ENCODE peak calls at places on chromosome 17, in five cellular contexts. N is SK-N-SH, I is neural progenitor cell, D is PC-3, X is HCT116. Q is an unnamed sample.

GRCh38 chr17:10499950-10500349 is 18.4 kb downstream of the MYH1 start:
- DNase-seq in N (no peak), I (no peak), D (no peak), X (no peak), Q (no peak)

GRCh38 chr17:55266051-55266957 is 1.5 kb downstream of the HLF start:
- DNase-seq in N (peak; percentile 43), I (peak; percentile 38), D (no peak), X (no peak), Q (no peak)

GRCh38 chr17:9893606-9894005 is 11.5 kb downstream of the RCVRN start:
- DNase-seq in N (no peak), I (no peak), D (peak; percentile 44), X (no peak), Q (no peak)

GRCh38 chr17:54099221-54099620 is 276.5 kb downstream of the KIF2B start:
- DNase-seq in N (no peak), I (no peak), D (no peak), X (no peak), Q (no peak)

GRCh38 chr17:2138318-2138717 is 83.4 kb downstream of the HIC1 start:
- DNase-seq in N (peak; percentile 79), I (no peak), D (no peak), X (no peak), Q (no peak)

GRCh38 chr17:6455321-6455705 is 11.1 kb downstream of the PIMREG start:
- DNase-seq in N (peak; percentile 74), I (peak; percentile 78), D (no peak), X (no peak), Q (no peak)

GRCh38 chr17:7363311-7363710 is 8.4 kb downstream of the TMEM95 start:
- DNase-seq in N (no peak), I (no peak), D (peak; percentile 26), X (no peak), Q (no peak)

GRCh38 chr17:72305472-72305871 is 184.7 kb downstream of the SOX9 start:
- DNase-seq in N (no peak), I (no peak), D (no peak), X (no peak), Q (no peak)

GRCh38 chr17:65553009-65553645 is 8.3 kb downstream of the AXIN2 start:
- DNase-seq in N (no peak), I (no peak), D (no peak), X (no peak), Q (no peak)

GRCh38 chr17:19384723-19385391 is 2.1 kb downstream of the MFAP4 start:
- DNase-seq in N (peak; percentile 84), I (no peak), D (no peak), X (no peak), Q (no peak)

GRCh38 chr17:3859895-3860294 is 13.8 kb upstream of the NCBP3 start:
- DNase-seq in N (peak; percentile 14), I (no peak), D (no peak), X (no peak), Q (no peak)

GRCh38 chr17:82835122-82835521 is 4.7 kb downstream of the ZNF750 start:
- DNase-seq in N (no peak), I (no peak), D (no peak), X (no peak), Q (no peak)

GRCh38 chr17:35241520-35241919 is 1.4 kb upstream of the SLFN5 start:
- DNase-seq in N (no peak), I (no peak), D (no peak), X (no peak), Q (no peak)

GRCh38 chr17:71068351-71068750 is 899.0 kb downstream of the KCNJ2 start:
- DNase-seq in N (no peak), I (no peak), D (no peak), X (no peak), Q (no peak)

GRCh38 chr17:63647936-63648335 is 25.7 kb downstream of the MAP3K3 start:
- DNase-seq in N (no peak), I (no peak), D (no peak), X (no peak), Q (no peak)
- H2AFZ ChIP-seq in N (no peak overlapping the region), I (no peak overlapping the region), D (no peak overlapping the region), X (no peak overlapping the region), Q (no peak overlapping the region)

DNA sequence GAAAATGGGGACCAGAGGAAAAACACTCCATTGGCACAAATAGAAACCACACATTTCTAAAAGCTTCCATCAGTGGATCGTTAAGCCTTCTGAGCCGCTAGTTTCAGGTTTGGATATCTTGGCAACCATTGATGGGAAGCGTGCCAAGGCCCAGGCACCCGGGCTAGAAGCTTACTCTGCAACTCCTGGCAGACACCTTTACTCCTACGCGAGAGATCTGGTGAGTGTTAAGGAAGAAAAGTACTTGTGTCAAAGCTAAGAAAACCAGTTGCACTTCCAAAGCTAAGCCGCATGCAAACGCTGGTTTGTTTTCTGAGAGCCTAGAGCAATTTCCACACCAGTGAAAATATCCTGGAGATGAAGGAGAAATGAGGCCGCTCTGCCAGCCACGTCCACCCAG is 472.4 kb downstream of the PMP22 start:
- DNase-seq in N (no peak), I (no peak), D (peak; percentile 20), X (no peak), Q (no peak)
- H2AFZ ChIP-seq in N (no peak overlapping the region), I (no peak overlapping the region), D (no peak overlapping the region), X (no peak overlapping the region), Q (no peak overlapping the region)

DNA sequence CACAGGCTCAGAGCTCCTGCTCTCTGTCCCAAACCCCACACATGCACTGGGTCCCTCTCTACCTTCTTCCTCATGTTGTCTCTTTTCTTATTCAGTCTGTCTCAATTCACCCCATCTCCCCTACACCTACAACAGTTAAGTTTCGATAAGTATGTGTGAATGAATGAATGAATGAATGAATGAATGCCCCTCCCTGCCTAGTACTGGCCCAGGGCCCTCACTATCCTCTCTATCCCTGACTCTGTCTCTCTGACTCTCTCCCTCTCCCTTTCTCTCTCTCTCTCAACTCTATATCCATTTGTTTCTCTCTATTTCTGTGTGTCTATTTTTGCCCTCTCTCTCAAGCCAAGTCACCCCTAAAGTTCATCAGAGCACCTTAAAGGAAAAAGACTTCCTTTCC is 6.7 kb upstream of the KRT9 start:
- DNase-seq in N (no peak), I (no peak), D (no peak), X (no peak), Q (no peak)
- H2AFZ ChIP-seq in N (no peak overlapping the region), I (no peak overlapping the region), D (no peak overlapping the region), X (no peak overlapping the region), Q (no peak overlapping the region)

GRCh38 chr17:57032343-57032742 is 52.7 kb upstream of the AKAP1 start:
- DNase-seq in N (no peak), I (peak; percentile 13), D (no peak), X (no peak), Q (no peak)
- H2AFZ ChIP-seq in N (no peak overlapping the region), I (peak overlapping the region; percentile 10), D (peak overlapping the region; percentile 49), X (no peak overlapping the region), Q (no peak overlapping the region)

DNA sequence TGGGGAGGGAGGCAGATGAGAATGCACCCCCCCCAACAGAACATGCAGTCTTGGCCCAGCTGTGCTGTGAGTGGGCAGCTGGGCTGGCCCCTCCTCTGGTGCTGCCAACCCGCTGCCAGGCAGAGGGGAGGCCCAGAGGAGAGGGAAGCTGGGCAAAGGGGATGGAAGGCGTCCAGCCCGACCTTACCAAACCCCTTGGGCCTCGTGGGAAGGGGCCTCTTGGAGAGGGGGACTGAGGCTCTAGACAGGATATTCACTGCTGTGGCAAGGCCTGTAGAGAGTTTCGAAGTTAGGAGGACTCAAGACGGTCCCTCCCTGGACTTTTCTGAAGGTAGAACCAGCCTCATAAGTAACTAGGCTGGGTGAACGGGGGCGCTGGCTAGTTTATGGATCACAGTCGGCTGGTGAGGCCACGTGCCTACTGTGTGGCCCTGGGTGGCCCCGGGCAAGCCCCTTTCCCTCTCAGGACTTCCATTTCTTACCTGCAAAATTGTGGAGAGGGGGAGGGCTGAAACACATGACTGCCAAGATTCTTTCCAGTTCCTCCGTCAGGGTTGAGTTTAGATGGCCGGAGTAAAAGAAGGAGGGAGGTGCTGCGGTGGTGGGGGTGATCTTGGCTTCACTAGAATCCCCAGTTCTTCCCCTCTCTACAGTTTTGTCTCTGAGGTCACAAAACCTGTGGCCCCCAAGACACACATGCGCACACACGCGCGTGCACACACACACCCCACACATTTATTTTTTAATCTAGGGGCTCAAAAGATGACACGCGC is 807 bp upstream of the STAT5A start:
- DNase-seq in N (peak; percentile 41), I (no peak), D (no peak), X (no peak), Q (peak; percentile 55)
- H2AFZ ChIP-seq in N (peak overlapping the region; percentile 90), I (peak overlapping the region; percentile 92), D (no peak overlapping the region), X (no peak overlapping the region), Q (peak overlapping the region; percentile 69)

GRCh38 chr17:79765708-79766107 is 12.2 kb upstream of the CBX2 start:
- DNase-seq in N (no peak), I (no peak), D (no peak), X (no peak), Q (no peak)

GRCh38 chr17:79774561-79774975 is 3.4 kb upstream of the CBX2 start:
- DNase-seq in N (no peak), I (no peak), D (no peak), X (no peak), Q (no peak)

GRCh38 chr17:79775635-79776034 is 2.3 kb upstream of the CBX2 start:
- DNase-seq in N (no peak), I (peak; percentile 40), D (no peak), X (no peak), Q (no peak)

GRCh38 chr17:79771276-79771675 is 6.7 kb upstream of the CBX2 start:
- DNase-seq in N (no peak), I (no peak), D (no peak), X (no peak), Q (no peak)

DNA sequence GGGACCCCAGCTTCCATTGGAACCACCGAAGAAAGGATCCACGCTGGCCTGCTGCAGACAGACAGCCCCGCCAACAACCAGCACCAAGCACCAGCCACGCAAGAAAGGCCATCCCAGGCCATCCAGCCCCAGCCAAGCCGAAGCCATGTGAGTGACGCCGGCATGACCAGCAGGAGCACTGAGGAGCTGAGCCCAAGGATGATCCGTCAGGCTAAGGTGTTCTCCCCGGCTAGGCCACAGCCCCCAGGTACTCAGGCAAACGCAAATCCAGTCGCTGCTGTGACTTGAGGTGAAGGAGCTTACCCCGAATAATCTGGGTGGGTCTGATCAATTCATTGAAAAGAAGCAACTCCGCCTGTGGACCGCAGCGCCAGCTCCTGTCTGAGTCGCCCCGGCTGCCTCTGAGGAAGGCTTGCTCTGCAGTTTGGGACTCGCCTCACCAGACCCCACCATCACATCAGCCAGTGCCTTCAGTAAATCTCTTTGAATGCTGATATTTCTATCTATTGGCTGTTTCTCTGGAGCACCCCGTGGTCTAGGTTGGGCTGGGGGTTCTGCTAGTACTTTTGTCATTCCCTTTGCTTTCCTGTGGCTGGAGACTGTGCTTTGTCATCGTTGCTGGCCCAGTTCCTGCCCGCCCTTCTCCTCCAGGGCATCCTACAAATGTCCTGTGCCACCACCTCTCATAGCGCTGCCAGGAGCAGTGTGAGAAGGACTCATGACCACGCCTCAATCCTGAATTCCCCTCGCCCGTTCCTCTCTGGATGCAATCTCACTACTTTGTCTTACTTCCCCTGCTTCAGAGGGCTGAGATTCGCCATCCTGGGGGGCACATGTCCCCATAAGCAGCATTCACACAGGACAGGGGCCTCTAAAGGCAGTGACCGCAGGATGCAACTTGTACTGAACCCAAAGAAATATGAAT is 8.1 kb upstream of the CBX2 start:
- DNase-seq in N (no peak), I (no peak), D (peak; percentile 80), X (no peak), Q (no peak)
- H2AFZ ChIP-seq in N (no peak overlapping the region), I (no peak overlapping the region), D (peak overlapping the region; percentile 57), X (no peak overlapping the region), Q (no peak overlapping the region)

Q was measured in endothelial cell of umbilical vein.